ENCODE peak calls at places on chromosomes 5 and 9, in ten cellular contexts. One of them, this sample, is unnamed. For H3K9me3, the result is how much of the 10 kb centered on the place peaks cover.

GRCh38 chr9:98635374-98635773 is 73.4 kb downstream of the GABBR2 start:
- DNase-seq in H9: no peak
- DNase-seq in aorta: no peak
- DNase-seq in OCI-LY7: no peak
- DNase-seq in CD4-positive, alpha-beta T cell: no peak
- DNase-seq in HepG2: no peak
- DNase-seq in tibial nerve: no peak
- DNase-seq in GM23248: peak
- DNase-seq in CD8-positive, alpha-beta T cell: no peak
- DNase-seq in upper lobe of left lung: no peak
- DNase-seq in this sample: no peak

GRCh38 chr5:176955895-176956294 is 50.7 kb downstream of the UIMC1 start:
- DNase-seq in H9: no peak
- DNase-seq in aorta: no peak
- DNase-seq in OCI-LY7: no peak
- DNase-seq in CD4-positive, alpha-beta T cell: no peak
- DNase-seq in HepG2: no peak
- DNase-seq in tibial nerve: no peak
- DNase-seq in GM23248: peak
- DNase-seq in CD8-positive, alpha-beta T cell: no peak
- DNase-seq in upper lobe of left lung: no peak
- DNase-seq in this sample: no peak

GRCh38 chr9:114611516-114612271 is 603 bp downstream of the TMEM268 start:
- DNase-seq in H9: peak
- DNase-seq in aorta: peak
- DNase-seq in OCI-LY7: peak
- DNase-seq in CD4-positive, alpha-beta T cell: peak
- DNase-seq in HepG2: no peak
- DNase-seq in tibial nerve: peak
- DNase-seq in GM23248: peak
- DNase-seq in CD8-positive, alpha-beta T cell: peak
- DNase-seq in upper lobe of left lung: peak
- DNase-seq in this sample: peak

GRCh38 chr5:75681125-75681830 is 36.0 kb downstream of the POC5 start:
- DNase-seq in H9: no peak
- DNase-seq in aorta: no peak
- DNase-seq in OCI-LY7: peak
- DNase-seq in CD4-positive, alpha-beta T cell: no peak
- DNase-seq in HepG2: peak
- DNase-seq in tibial nerve: no peak
- DNase-seq in GM23248: peak
- DNase-seq in CD8-positive, alpha-beta T cell: no peak
- DNase-seq in upper lobe of left lung: no peak
- DNase-seq in this sample: no peak

GRCh38 chr9:134732392-134733110 is 90.9 kb downstream of the COL5A1 start:
- DNase-seq in H9: no peak
- DNase-seq in aorta: no peak
- DNase-seq in OCI-LY7: no peak
- DNase-seq in CD4-positive, alpha-beta T cell: no peak
- DNase-seq in HepG2: no peak
- DNase-seq in tibial nerve: peak
- DNase-seq in GM23248: no peak
- DNase-seq in CD8-positive, alpha-beta T cell: no peak
- DNase-seq in upper lobe of left lung: no peak
- DNase-seq in this sample: no peak

GRCh38 chr5:143977891-143978448 is 166.0 kb downstream of the HMHB1 start:
- DNase-seq in H9: no peak
- DNase-seq in aorta: no peak
- DNase-seq in OCI-LY7: no peak
- DNase-seq in CD4-positive, alpha-beta T cell: no peak
- DNase-seq in HepG2: no peak
- DNase-seq in tibial nerve: no peak
- DNase-seq in GM23248: peak
- DNase-seq in CD8-positive, alpha-beta T cell: no peak
- DNase-seq in upper lobe of left lung: no peak
- DNase-seq in this sample: no peak

GRCh38 chr5:176188506-176189193 is 49.6 kb upstream of the SIMC1 start:
- DNase-seq in H9: no peak
- DNase-seq in aorta: no peak
- DNase-seq in OCI-LY7: no peak
- DNase-seq in CD4-positive, alpha-beta T cell: no peak
- DNase-seq in HepG2: no peak
- DNase-seq in tibial nerve: no peak
- DNase-seq in GM23248: no peak
- DNase-seq in CD8-positive, alpha-beta T cell: no peak
- DNase-seq in upper lobe of left lung: no peak
- DNase-seq in this sample: no peak

GRCh38 chr5:137761560-137761959 is 7.4 kb upstream of the HNRNPA0 start:
- DNase-seq in H9: no peak
- DNase-seq in aorta: no peak
- DNase-seq in OCI-LY7: no peak
- DNase-seq in CD4-positive, alpha-beta T cell: no peak
- DNase-seq in HepG2: no peak
- DNase-seq in tibial nerve: no peak
- DNase-seq in GM23248: peak
- DNase-seq in CD8-positive, alpha-beta T cell: no peak
- DNase-seq in upper lobe of left lung: no peak
- DNase-seq in this sample: no peak

GRCh38 chr5:139752506-139753350 is 42.9 kb upstream of the PSD2 start:
- DNase-seq in H9: no peak
- DNase-seq in aorta: no peak
- DNase-seq in OCI-LY7: no peak
- DNase-seq in CD4-positive, alpha-beta T cell: no peak
- DNase-seq in HepG2: no peak
- DNase-seq in tibial nerve: no peak
- DNase-seq in GM23248: peak
- DNase-seq in CD8-positive, alpha-beta T cell: no peak
- DNase-seq in upper lobe of left lung: no peak
- DNase-seq in this sample: no peak

GRCh38 chr5:73684691-73685090 is 58.7 kb downstream of the ARHGEF28 start:
- DNase-seq in H9: no peak
- DNase-seq in aorta: no peak
- DNase-seq in OCI-LY7: no peak
- DNase-seq in CD4-positive, alpha-beta T cell: no peak
- DNase-seq in HepG2: no peak
- DNase-seq in tibial nerve: no peak
- DNase-seq in GM23248: no peak
- DNase-seq in CD8-positive, alpha-beta T cell: no peak
- DNase-seq in upper lobe of left lung: no peak
- DNase-seq in this sample: no peak

GRCh38 chr5:73678807-73679206 is 52.8 kb downstream of the ARHGEF28 start:
- DNase-seq in H9: no peak
- DNase-seq in aorta: no peak
- DNase-seq in OCI-LY7: no peak
- DNase-seq in CD4-positive, alpha-beta T cell: no peak
- DNase-seq in HepG2: no peak
- DNase-seq in tibial nerve: no peak
- DNase-seq in GM23248: no peak
- DNase-seq in CD8-positive, alpha-beta T cell: no peak
- DNase-seq in upper lobe of left lung: no peak
- DNase-seq in this sample: no peak

GRCh38 chr5:73678322-73678740 is 52.3 kb downstream of the ARHGEF28 start:
- DNase-seq in H9: no peak
- DNase-seq in aorta: no peak
- DNase-seq in OCI-LY7: no peak
- DNase-seq in CD4-positive, alpha-beta T cell: no peak
- DNase-seq in HepG2: peak
- DNase-seq in tibial nerve: no peak
- DNase-seq in GM23248: no peak
- DNase-seq in CD8-positive, alpha-beta T cell: no peak
- DNase-seq in upper lobe of left lung: no peak
- DNase-seq in this sample: no peak

GRCh38 chr5:73686912-73687311 is 60.9 kb downstream of the ARHGEF28 start:
- DNase-seq in H9: no peak
- DNase-seq in aorta: no peak
- DNase-seq in OCI-LY7: no peak
- DNase-seq in CD4-positive, alpha-beta T cell: no peak
- DNase-seq in HepG2: no peak
- DNase-seq in tibial nerve: no peak
- DNase-seq in GM23248: no peak
- DNase-seq in CD8-positive, alpha-beta T cell: no peak
- DNase-seq in upper lobe of left lung: no peak
- DNase-seq in this sample: no peak

GRCh38 chr5:73682176-73682575 is 56.2 kb downstream of the ARHGEF28 start:
- DNase-seq in H9: no peak
- DNase-seq in aorta: no peak
- DNase-seq in OCI-LY7: no peak
- DNase-seq in CD4-positive, alpha-beta T cell: no peak
- DNase-seq in HepG2: no peak
- DNase-seq in tibial nerve: no peak
- DNase-seq in GM23248: no peak
- DNase-seq in CD8-positive, alpha-beta T cell: no peak
- DNase-seq in upper lobe of left lung: no peak
- DNase-seq in this sample: no peak
- H3K9me3 ChIP-seq in H9: under half
- H3K9me3 ChIP-seq in aorta: under half
- H3K9me3 ChIP-seq in OCI-LY7: under half
- H3K9me3 ChIP-seq in CD4-positive, alpha-beta T cell: under half
- H3K9me3 ChIP-seq in HepG2: under half
- H3K9me3 ChIP-seq in tibial nerve: under half
- H3K9me3 ChIP-seq in GM23248: under half
- H3K9me3 ChIP-seq in CD8-positive, alpha-beta T cell: under half
- H3K9me3 ChIP-seq in upper lobe of left lung: under half
- H3K9me3 ChIP-seq in this sample: under half

GRCh38 chr5:73380710-73381586 is 67.6 kb downstream of the FOXD1 start:
- DNase-seq in H9: peak
- DNase-seq in aorta: no peak
- DNase-seq in OCI-LY7: no peak
- DNase-seq in CD4-positive, alpha-beta T cell: no peak
- DNase-seq in HepG2: no peak
- DNase-seq in tibial nerve: no peak
- DNase-seq in GM23248: no peak
- DNase-seq in CD8-positive, alpha-beta T cell: no peak
- DNase-seq in upper lobe of left lung: no peak
- DNase-seq in this sample: no peak
- H3K9me3 ChIP-seq in H9: under half
- H3K9me3 ChIP-seq in aorta: under half
- H3K9me3 ChIP-seq in OCI-LY7: under half
- H3K9me3 ChIP-seq in CD4-positive, alpha-beta T cell: under half
- H3K9me3 ChIP-seq in HepG2: under half
- H3K9me3 ChIP-seq in tibial nerve: under half
- H3K9me3 ChIP-seq in GM23248: under half
- H3K9me3 ChIP-seq in CD8-positive, alpha-beta T cell: under half
- H3K9me3 ChIP-seq in upper lobe of left lung: under half
- H3K9me3 ChIP-seq in this sample: under half

GRCh38 chr5:40089269-40089668 is 590.4 kb upstream of the PTGER4 start:
- DNase-seq in H9: no peak
- DNase-seq in aorta: no peak
- DNase-seq in OCI-LY7: peak
- DNase-seq in CD4-positive, alpha-beta T cell: no peak
- DNase-seq in HepG2: no peak
- DNase-seq in tibial nerve: no peak
- DNase-seq in GM23248: no peak
- DNase-seq in CD8-positive, alpha-beta T cell: no peak
- DNase-seq in upper lobe of left lung: no peak
- DNase-seq in this sample: no peak
- H3K9me3 ChIP-seq in H9: under half
- H3K9me3 ChIP-seq in aorta: under half
- H3K9me3 ChIP-seq in OCI-LY7: under half
- H3K9me3 ChIP-seq in CD4-positive, alpha-beta T cell: under half
- H3K9me3 ChIP-seq in HepG2: half or more
- H3K9me3 ChIP-seq in tibial nerve: under half
- H3K9me3 ChIP-seq in GM23248: under half
- H3K9me3 ChIP-seq in CD8-positive, alpha-beta T cell: under half
- H3K9me3 ChIP-seq in upper lobe of left lung: under half
- H3K9me3 ChIP-seq in this sample: under half

GRCh38 chr5:178991190-178992145 is 3.7 kb downstream of the GRM6 start:
- DNase-seq in H9: no peak
- DNase-seq in aorta: no peak
- DNase-seq in OCI-LY7: no peak
- DNase-seq in CD4-positive, alpha-beta T cell: no peak
- DNase-seq in HepG2: no peak
- DNase-seq in tibial nerve: no peak
- DNase-seq in GM23248: no peak
- DNase-seq in CD8-positive, alpha-beta T cell: no peak
- DNase-seq in upper lobe of left lung: no peak
- DNase-seq in this sample: no peak

GRCh38 chr5:178992291-178992895 is 2.7 kb downstream of the GRM6 start:
- DNase-seq in H9: no peak
- DNase-seq in aorta: no peak
- DNase-seq in OCI-LY7: no peak
- DNase-seq in CD4-positive, alpha-beta T cell: no peak
- DNase-seq in HepG2: no peak
- DNase-seq in tibial nerve: no peak
- DNase-seq in GM23248: no peak
- DNase-seq in CD8-positive, alpha-beta T cell: no peak
- DNase-seq in upper lobe of left lung: no peak
- DNase-seq in this sample: no peak

GRCh38 chr5:178989311-178989710 is 5.8 kb downstream of the GRM6 start:
- DNase-seq in H9: no peak
- DNase-seq in aorta: no peak
- DNase-seq in OCI-LY7: no peak
- DNase-seq in CD4-positive, alpha-beta T cell: no peak
- DNase-seq in HepG2: no peak
- DNase-seq in tibial nerve: no peak
- DNase-seq in GM23248: no peak
- DNase-seq in CD8-positive, alpha-beta T cell: no peak
- DNase-seq in upper lobe of left lung: no peak
- DNase-seq in this sample: no peak

GRCh38 chr5:178988436-178989220 is 6.5 kb downstream of the GRM6 start:
- DNase-seq in H9: no peak
- DNase-seq in aorta: no peak
- DNase-seq in OCI-LY7: no peak
- DNase-seq in CD4-positive, alpha-beta T cell: no peak
- DNase-seq in HepG2: no peak
- DNase-seq in tibial nerve: no peak
- DNase-seq in GM23248: no peak
- DNase-seq in CD8-positive, alpha-beta T cell: no peak
- DNase-seq in upper lobe of left lung: no peak
- DNase-seq in this sample: no peak

GRCh38 chr5:178990491-178990890 is 4.6 kb downstream of the GRM6 start:
- DNase-seq in H9: no peak
- DNase-seq in aorta: no peak
- DNase-seq in OCI-LY7: no peak
- DNase-seq in CD4-positive, alpha-beta T cell: no peak
- DNase-seq in HepG2: no peak
- DNase-seq in tibial nerve: no peak
- DNase-seq in GM23248: no peak
- DNase-seq in CD8-positive, alpha-beta T cell: no peak
- DNase-seq in upper lobe of left lung: no peak
- DNase-seq in this sample: no peak
- H3K9me3 ChIP-seq in H9: under half
- H3K9me3 ChIP-seq in aorta: under half
- H3K9me3 ChIP-seq in OCI-LY7: under half
- H3K9me3 ChIP-seq in CD4-positive, alpha-beta T cell: under half
- H3K9me3 ChIP-seq in HepG2: under half
- H3K9me3 ChIP-seq in tibial nerve: half or more
- H3K9me3 ChIP-seq in GM23248: under half
- H3K9me3 ChIP-seq in CD8-positive, alpha-beta T cell: under half
- H3K9me3 ChIP-seq in upper lobe of left lung: under half
- H3K9me3 ChIP-seq in this sample: under half

DNA sequence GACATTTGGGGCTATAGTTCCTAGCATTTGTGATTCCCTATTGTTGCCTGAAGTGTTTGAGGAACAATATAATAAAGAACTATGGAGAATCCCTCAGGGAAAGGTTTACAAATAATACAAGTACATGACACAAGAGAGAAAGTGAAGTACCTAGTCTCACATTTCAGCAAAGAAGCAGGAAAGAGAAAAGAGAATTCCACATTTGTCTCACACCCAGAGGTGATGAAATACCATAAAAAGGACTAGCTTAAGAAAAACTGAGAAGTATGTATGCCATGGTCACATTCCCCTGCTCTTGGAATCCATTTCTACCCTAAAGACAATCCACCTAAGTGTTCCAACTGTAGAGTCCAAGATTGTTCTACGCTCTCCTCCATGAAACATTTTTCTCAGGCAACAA is 79.0 kb upstream of the TARS1 start:
- DNase-seq in H9: no peak
- DNase-seq in aorta: no peak
- DNase-seq in OCI-LY7: no peak
- DNase-seq in CD4-positive, alpha-beta T cell: no peak
- DNase-seq in HepG2: no peak
- DNase-seq in tibial nerve: no peak
- DNase-seq in GM23248: peak
- DNase-seq in CD8-positive, alpha-beta T cell: no peak
- DNase-seq in upper lobe of left lung: no peak
- DNase-seq in this sample: no peak
- H3K9me3 ChIP-seq in H9: under half
- H3K9me3 ChIP-seq in aorta: under half
- H3K9me3 ChIP-seq in OCI-LY7: under half
- H3K9me3 ChIP-seq in CD4-positive, alpha-beta T cell: under half
- H3K9me3 ChIP-seq in HepG2: under half
- H3K9me3 ChIP-seq in tibial nerve: under half
- H3K9me3 ChIP-seq in GM23248: under half
- H3K9me3 ChIP-seq in CD8-positive, alpha-beta T cell: under half
- H3K9me3 ChIP-seq in upper lobe of left lung: under half
- H3K9me3 ChIP-seq in this sample: under half